ENCODE peak calls at places on chromosomes 7 and 10, in eight cellular contexts. L, P, F, D, H, T, U and M are unnamed samples.

GRCh38 chr10:1609596-1609995 is 127.7 kb downstream of the ADARB2 start:
- DNase-seq in L (no peak), P (no peak), F (no peak), D (no peak), H (no peak), T (no peak), U (no peak), M (no peak)

GRCh38 chr7:137703291-137704010 is 143.3 kb downstream of the DGKI start:
- DNase-seq in L (peak), P (no peak), F (peak), D (no peak), H (no peak), T (no peak), U (no peak), M (no peak)

GRCh38 chr7:17900464-17900863 is 39.8 kb downstream of the SNX13 start:
- DNase-seq in L (no peak), P (no peak), F (no peak), D (no peak), H (no peak), T (no peak), U (no peak), M (no peak)

GRCh38 chr10:114492351-114493037 is 88.2 kb upstream of the AFAP1L2 start:
- DNase-seq in L (no peak), P (peak), F (no peak), D (no peak), H (peak), T (no peak), U (no peak), M (peak)

GRCh38 chr10:110212119-110213006 is 5.0 kb downstream of the MXI1 start:
- DNase-seq in L (no peak), P (peak), F (peak), D (no peak), H (peak), T (no peak), U (no peak), M (no peak)

GRCh38 chr10:72175166-72175565 is 40.6 kb upstream of the ANAPC16 start:
- DNase-seq in L (peak), P (no peak), F (peak), D (no peak), H (peak), T (no peak), U (no peak), M (peak)

GRCh38 chr7:137851361-137851945 is 4.7 kb upstream of the DGKI start:
- DNase-seq in L (peak), P (no peak), F (peak), D (no peak), H (peak), T (no peak), U (no peak), M (peak)

GRCh38 chr10:45470098-45471012 is 96.3 kb downstream of the ALOX5 start:
- DNase-seq in L (peak), P (peak), F (peak), D (no peak), H (no peak), T (no peak), U (peak), M (peak)

GRCh38 chr10:103504181-103504783 is 10.8 kb downstream of the NEURL1 start:
- DNase-seq in L (peak), P (peak), F (peak), D (no peak), H (peak), T (peak), U (peak), M (peak)

GRCh38 chr10:100912013-100912608 is 652 bp upstream of the SLF2 start:
- DNase-seq in L (peak), P (no peak), F (peak), D (no peak), H (no peak), T (no peak), U (no peak), M (peak)

GRCh38 chr7:1086588-1087461 is 1.1 kb upstream of the GPER1 start:
- DNase-seq in L (peak), P (peak), F (peak), D (peak), H (peak), T (peak), U (peak), M (peak)

GRCh38 chr10:52308251-52309031 is 5.6 kb upstream of the DKK1 start:
- DNase-seq in L (peak), P (no peak), F (peak), D (peak), H (peak), T (peak), U (peak), M (peak)

GRCh38 chr10:116138897-116139296 is 134.1 kb downstream of the GFRA1 start:
- DNase-seq in L (no peak), P (no peak), F (no peak), D (no peak), H (peak), T (no peak), U (no peak), M (no peak)

GRCh38 chr7:66629222-66629658 is 559 bp downstream of the KCTD7 start:
- DNase-seq in L (peak), P (no peak), F (peak), D (peak), H (no peak), T (peak), U (no peak), M (no peak)

GRCh38 chr7:142441074-142441403 is 183.2 kb upstream of the PRSS58 start:
- DNase-seq in L (no peak), P (peak), F (no peak), D (no peak), H (no peak), T (no peak), U (peak), M (no peak)

GRCh38 chr7:85135931-85136330 is 50.9 kb downstream of the SEMA3D start:
- DNase-seq in L (peak), P (no peak), F (peak), D (no peak), H (no peak), T (no peak), U (peak), M (peak)

GRCh38 chr7:129947701-129948100 is 5.1 kb downstream of the UBE2H start:
- DNase-seq in L (peak), P (no peak), F (peak), D (peak), H (no peak), T (no peak), U (no peak), M (peak)

GRCh38 chr10:112515852-112516251 is 68.8 kb downstream of the VTI1A start:
- DNase-seq in L (no peak), P (no peak), F (no peak), D (no peak), H (no peak), T (no peak), U (no peak), M (no peak)

GRCh38 chr7:137953043-137953691 is 48.7 kb downstream of the CREB3L2 start:
- DNase-seq in L (peak), P (no peak), F (peak), D (no peak), H (peak), T (peak), U (no peak), M (peak)

GRCh38 chr10:42754155-42755027 is 28.2 kb upstream of the BMS1 start:
- DNase-seq in L (peak), P (peak), F (peak), D (peak), H (peak), T (no peak), U (no peak), M (no peak)

GRCh38 chr7:83469076-83469475 is 179.9 kb downstream of the SEMA3E start:
- DNase-seq in L (no peak), P (no peak), F (peak), D (no peak), H (peak), T (no peak), U (peak), M (peak)

GRCh38 chr7:103777440-103777839 is 212.0 kb downstream of the RELN start:
- DNase-seq in L (no peak), P (no peak), F (no peak), D (no peak), H (no peak), T (no peak), U (no peak), M (no peak)

GRCh38 chr7:1978656-1979590 is 253.8 kb downstream of the MAD1L1 start:
- DNase-seq in L (no peak), P (no peak), F (no peak), D (peak), H (no peak), T (no peak), U (no peak), M (no peak)

GRCh38 chr10:132308588-132309451 is 1.1 kb upstream of the STK32C start:
- DNase-seq in L (no peak), P (peak), F (peak), D (peak), H (no peak), T (no peak), U (no peak), M (no peak)

GRCh38 chr7:111499027-111499426 is 63.3 kb downstream of the IMMP2L start:
- DNase-seq in L (peak), P (no peak), F (peak), D (no peak), H (peak), T (no peak), U (peak), M (peak)

GRCh38 chr10:90930971-90931841 is 10.3 kb upstream of the ANKRD1 start:
- DNase-seq in L (peak), P (no peak), F (peak), D (no peak), H (no peak), T (peak), U (peak), M (peak)
- H3K4me3 ChIP-seq in L (no peak), P (no peak), F (peak), D (no peak), H (no peak), T (no peak), U (peak), M (peak)

DNA sequence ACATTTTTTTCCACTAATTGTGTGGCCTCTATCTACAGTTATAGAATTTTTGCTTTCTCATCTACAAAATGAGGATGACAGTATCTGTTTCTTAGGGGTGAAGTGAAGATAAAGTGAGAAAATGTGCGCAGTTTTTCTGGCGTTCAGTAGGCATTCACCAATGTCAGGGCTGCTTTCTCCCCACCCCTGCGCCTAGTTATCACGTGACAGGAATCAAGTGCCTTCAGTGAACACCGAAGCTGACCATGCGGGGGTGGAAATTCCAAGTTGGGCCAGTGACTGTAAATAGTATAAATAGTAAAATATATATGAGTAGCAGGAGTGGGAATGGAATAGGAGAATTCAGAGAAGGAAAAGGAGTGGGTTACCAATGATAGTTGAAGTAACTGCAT is 77.4 kb downstream of the TAF3 start:
- DNase-seq in L (no peak), P (no peak), F (no peak), D (no peak), H (no peak), T (no peak), U (no peak), M (no peak)
- H3K4me3 ChIP-seq in L (no peak), P (no peak), F (no peak), D (no peak), H (no peak), T (no peak), U (no peak), M (no peak)

GRCh38 chr10:27500886-27501285 is 3.2 kb upstream of the RAB18 start:
- DNase-seq in L (no peak), P (no peak), F (no peak), D (no peak), H (peak), T (no peak), U (no peak), M (no peak)

GRCh38 chr10:27490807-27491206 is 13.3 kb upstream of the RAB18 start:
- DNase-seq in L (no peak), P (no peak), F (peak), D (no peak), H (peak), T (no peak), U (peak), M (no peak)

GRCh38 chr10:27494116-27494515 is 10.0 kb upstream of the RAB18 start:
- DNase-seq in L (no peak), P (no peak), F (no peak), D (no peak), H (no peak), T (no peak), U (no peak), M (no peak)

GRCh38 chr10:27496137-27496536 is 8.0 kb upstream of the RAB18 start:
- DNase-seq in L (no peak), P (no peak), F (no peak), D (no peak), H (no peak), T (no peak), U (no peak), M (no peak)
- H3K4me3 ChIP-seq in L (no peak), P (no peak), F (no peak), D (no peak), H (no peak), T (no peak), U (no peak), M (no peak)

GRCh38 chr7:45890125-45890901 is 2.0 kb downstream of the IGFBP1 start:
- DNase-seq in L (no peak), P (no peak), F (no peak), D (no peak), H (no peak), T (no peak), U (no peak), M (no peak)

GRCh38 chr7:45890902-45891461 is 2.7 kb downstream of the IGFBP1 start:
- DNase-seq in L (peak), P (peak), F (peak), D (no peak), H (peak), T (no peak), U (peak), M (peak)

GRCh38 chr7:45888185-45888992 is at the start of gene IGFBP1:
- DNase-seq in L (peak), P (no peak), F (peak), D (no peak), H (peak), T (no peak), U (no peak), M (peak)

GRCh38 chr7:45888993-45889366 is 692 bp downstream of the IGFBP1 start:
- DNase-seq in L (no peak), P (no peak), F (peak), D (no peak), H (no peak), T (no peak), U (peak), M (no peak)

GRCh38 chr7:45889367-45890067 is 1.2 kb downstream of the IGFBP1 start:
- DNase-seq in L (no peak), P (no peak), F (no peak), D (no peak), H (no peak), T (no peak), U (no peak), M (no peak)
- H3K4me3 ChIP-seq in L (no peak), P (no peak), F (no peak), D (no peak), H (no peak), T (no peak), U (peak), M (no peak)

GRCh38 chr7:30692438-30692837 is 10.2 kb upstream of the CRHR2 start:
- DNase-seq in L (no peak), P (no peak), F (no peak), D (no peak), H (no peak), T (no peak), U (no peak), M (no peak)
- H3K4me3 ChIP-seq in L (no peak), P (no peak), F (no peak), D (no peak), H (no peak), T (no peak), U (no peak), M (no peak)

DNA sequence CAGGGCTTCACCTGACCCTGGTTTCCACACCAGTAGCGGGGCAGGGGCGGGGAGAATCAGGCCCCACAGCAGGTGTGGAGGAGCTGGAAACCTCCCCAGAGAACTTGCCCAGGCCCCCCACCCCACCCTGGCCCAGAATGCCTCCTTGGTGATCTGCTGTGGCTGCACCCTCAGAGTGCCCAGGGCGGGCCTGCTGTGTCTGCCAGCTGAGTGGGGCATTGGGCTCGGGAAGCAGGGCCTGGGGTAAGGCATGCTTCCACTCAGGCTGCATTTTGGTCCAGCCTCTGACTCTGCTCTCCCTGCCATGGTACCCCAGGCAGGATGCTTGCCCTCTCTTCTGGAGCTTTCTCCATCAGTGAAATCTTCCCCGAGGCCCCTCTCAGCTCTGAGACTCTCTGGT is 1.1 kb upstream of the CRHR2 start:
- DNase-seq in L (no peak), P (no peak), F (no peak), D (no peak), H (no peak), T (no peak), U (no peak), M (no peak)
- H3K4me3 ChIP-seq in L (no peak), P (no peak), F (no peak), D (no peak), H (no peak), T (no peak), U (no peak), M (no peak)

GRCh38 chr10:22682237-22683192 is 31.9 kb downstream of the PIP4K2A start:
- DNase-seq in L (peak), P (peak), F (peak), D (no peak), H (peak), T (no peak), U (peak), M (peak)
- H3K4me3 ChIP-seq in L (no peak), P (no peak), F (no peak), D (no peak), H (no peak), T (no peak), U (peak), M (no peak)

GRCh38 chr10:102397222-102398171 is 2.0 kb downstream of the NFKB2 start:
- DNase-seq in L (no peak), P (no peak), F (no peak), D (peak), H (no peak), T (no peak), U (no peak), M (no peak)

GRCh38 chr10:102399217-102400021 is 3.9 kb downstream of the NFKB2 start:
- DNase-seq in L (peak), P (peak), F (peak), D (peak), H (peak), T (peak), U (peak), M (peak)

GRCh38 chr10:102396751-102397151 is 1.2 kb downstream of the NFKB2 start:
- DNase-seq in L (no peak), P (no peak), F (no peak), D (peak), H (no peak), T (no peak), U (no peak), M (no peak)

GRCh38 chr10:102400061-102400460 is 4.6 kb downstream of the NFKB2 start:
- DNase-seq in L (no peak), P (no peak), F (no peak), D (no peak), H (no peak), T (no peak), U (no peak), M (no peak)

GRCh38 chr10:102398172-102399020 is 2.9 kb downstream of the NFKB2 start:
- DNase-seq in L (no peak), P (no peak), F (no peak), D (peak), H (no peak), T (no peak), U (no peak), M (no peak)
- H3K4me3 ChIP-seq in L (no peak), P (no peak), F (peak), D (peak), H (no peak), T (no peak), U (no peak), M (no peak)

GRCh38 chr7:81846398-81846797 is 76.6 kb upstream of the HGF start:
- DNase-seq in L (peak), P (no peak), F (peak), D (no peak), H (peak), T (no peak), U (no peak), M (peak)
- H3K4me3 ChIP-seq in L (no peak), P (no peak), F (peak), D (no peak), H (no peak), T (no peak), U (no peak), M (no peak)